ENCODE peak calls at places on chromosome 22, in ten cellular contexts. F is activated naive CD8-positive, alpha-beta T cell treated with anti-CD3 and anti-CD28 coated beads, Interleukin-2, amount 10 ng/mL, durations not matched to agents 7 days and 5 days; L is stimulated activated CD8-positive, alpha-beta memory T cell treated with anti-CD3 and anti-CD28 coated beads, Interleukin-4, amount 100 ng/mL, for 24 hours; Z is stimulated activated effector memory CD8-positive, alpha-beta T cell treated with anti-CD3 and anti-CD28 coated beads, Interleukin-12 subunit alpha, Interleukin-12 subunit beta, amount 100 ng/mL, for 72 hours; K is foreskin fibroblast; M is left ventricle myocardium inferior; B is activated T-helper 1 cell treated with anti-CD3 and anti-CD28 coated beads, Interleukin-2, amount 50 U/mL, for 16 hours; N is amniotic stem cell; J is NCI-H510A treated with DMSO at 0.1 percent for 48 hours; Y is WTC11. D is an unnamed sample.

GRCh38 chr22:38207898-38208432 is 6.2 kb downstream of the MAFF start:
- DNase-seq in F (no peak), L (no peak), Z (no peak), K (no peak), M (no peak), B (no peak), N (no peak), J (no peak), Y (no peak), D (no peak)

GRCh38 chr22:45885171-45885840 is 91.7 kb downstream of the WNT7B start:
- DNase-seq in F (no peak), L (no peak), Z (no peak), K (no peak), M (no peak), B (no peak), N (no peak), J (no peak), Y (peak), D (no peak)

GRCh38 chr22:36331912-36332622 is 55.7 kb downstream of the MYH9 start:
- DNase-seq in F (peak), L (no peak), Z (no peak), K (peak), M (peak), B (peak), N (no peak), J (peak), Y (no peak), D (peak)

GRCh38 chr22:38754247-38755154 is 1.3 kb downstream of the SUN2 start:
- DNase-seq in F (no peak), L (no peak), Z (no peak), K (peak), M (peak), B (no peak), N (peak), J (peak), Y (no peak), D (peak)

GRCh38 chr22:49948958-49949913 is 11.3 kb upstream of the PIM3 start:
- DNase-seq in F (no peak), L (no peak), Z (no peak), K (no peak), M (no peak), B (no peak), N (no peak), J (no peak), Y (no peak), D (no peak)

GRCh38 chr22:49183826-49184216 is 643.9 kb downstream of the BRD1 start:
- DNase-seq in F (no peak), L (no peak), Z (no peak), K (no peak), M (no peak), B (no peak), N (no peak), J (no peak), Y (no peak), D (no peak)

GRCh38 chr22:32764330-32765116 is 37.0 kb upstream of the TIMP3 start:
- DNase-seq in F (no peak), L (no peak), Z (no peak), K (peak), M (peak), B (no peak), N (no peak), J (no peak), Y (no peak), D (peak)

GRCh38 chr22:40443675-40444482 is 73.5 kb downstream of the SGSM3 start:
- DNase-seq in F (no peak), L (no peak), Z (no peak), K (no peak), M (peak), B (no peak), N (no peak), J (no peak), Y (no peak), D (no peak)

GRCh38 chr22:17773606-17774205 is 563 bp downstream of the BID start:
- DNase-seq in F (peak), L (peak), Z (peak), K (peak), M (peak), B (no peak), N (no peak), J (peak), Y (peak), D (peak)

GRCh38 chr22:19619144-19620009 is 94.9 kb upstream of the SEPTIN5 start:
- DNase-seq in F (no peak), L (no peak), Z (no peak), K (no peak), M (no peak), B (no peak), N (no peak), J (no peak), Y (no peak), D (no peak)

GRCh38 chr22:29219881-29220670 is 14.4 kb downstream of the EMID1 start:
- DNase-seq in F (no peak), L (no peak), Z (no peak), K (no peak), M (no peak), B (no peak), N (no peak), J (no peak), Y (peak), D (no peak)

GRCh38 chr22:50310209-50310722 is 2.8 kb upstream of the PLXNB2 start:
- DNase-seq in F (no peak), L (no peak), Z (no peak), K (no peak), M (no peak), B (no peak), N (no peak), J (peak), Y (no peak), D (no peak)

GRCh38 chr22:49134076-49134475 is 693.6 kb downstream of the BRD1 start:
- DNase-seq in F (no peak), L (no peak), Z (no peak), K (no peak), M (no peak), B (no peak), N (no peak), J (no peak), Y (no peak), D (no peak)

GRCh38 chr22:29831186-29831921 is 6.7 kb downstream of the ASCC2 start:
- DNase-seq in F (no peak), L (no peak), Z (no peak), K (no peak), M (no peak), B (no peak), N (no peak), J (no peak), Y (no peak), D (no peak)

GRCh38 chr22:27032121-27032761 is 374.9 kb downstream of the MIAT start:
- DNase-seq in F (no peak), L (no peak), Z (no peak), K (no peak), M (no peak), B (no peak), N (no peak), J (no peak), Y (peak), D (no peak)

GRCh38 chr22:50105529-50106100 is 15.8 kb downstream of the MOV10L1 start:
- DNase-seq in F (peak), L (no peak), Z (no peak), K (peak), M (no peak), B (no peak), N (no peak), J (peak), Y (no peak), D (peak)

GRCh38 chr22:49914256-49914655 is 4.0 kb downstream of the ALG12 start:
- DNase-seq in F (no peak), L (no peak), Z (no peak), K (no peak), M (no peak), B (no peak), N (no peak), J (no peak), Y (no peak), D (no peak)

GRCh38 chr22:35467788-35468187 is 67.8 kb downstream of the MCM5 start:
- DNase-seq in F (no peak), L (no peak), Z (no peak), K (peak), M (peak), B (no peak), N (no peak), J (peak), Y (no peak), D (peak)

GRCh38 chr22:44870021-44870420 is 117.6 kb downstream of the ARHGAP8 start:
- DNase-seq in F (no peak), L (no peak), Z (no peak), K (no peak), M (no peak), B (no peak), N (peak), J (peak), Y (no peak), D (peak)

GRCh38 chr22:18000441-18001039 is 23.8 kb downstream of the MICAL3 start:
- DNase-seq in F (peak), L (no peak), Z (peak), K (peak), M (no peak), B (no peak), N (no peak), J (no peak), Y (peak), D (no peak)